ENCODE peak calls at places on chromosomes 11 and 22, in four cellular contexts. I is effector memory CD4-positive, alpha-beta T cell; Y is fibroblast of mammary gland; P is HuH-7.5. C is an unnamed sample.

GRCh38 chr22:29275819-29276565 is 7.9 kb downstream of the EWSR1 start:
- DNase-seq in Y (no peak), P (no peak), I (no peak), C (no peak)

GRCh38 chr22:24324137-24324536 is 53.5 kb downstream of the SPECC1L start:
- DNase-seq in Y (no peak), P (no peak), I (no peak), C (no peak)

GRCh38 chr11:26726960-26727359 is 5.1 kb upstream of the SLC5A12 start:
- DNase-seq in Y (no peak), I (no peak), P (no peak), C (no peak)

GRCh38 chr22:20079745-20080444 is at the start of gene DGCR8:
- DNase-seq in Y (peak), P (peak), I (peak), C (peak)

GRCh38 chr22:33869946-33870345 is 50.3 kb downstream of the LARGE1 start:
- DNase-seq in P (no peak), Y (peak), I (no peak), C (no peak)

GRCh38 chr11:75814369-75814685 is 683 bp upstream of the UVRAG start:
- DNase-seq in I (no peak), P (no peak), Y (no peak), C (no peak)

GRCh38 chr11:7281083-7281482 is 29.4 kb downstream of the SYT9 start:
- DNase-seq in I (no peak), P (no peak), Y (no peak), C (no peak)

GRCh38 chr11:88087281-88087680 is 88.0 kb downstream of the RAB38 start:
- DNase-seq in P (no peak), I (no peak), Y (no peak), C (no peak)

GRCh38 chr11:81237139-81237538 is 1496.5 kb downstream of the FAM181B start:
- DNase-seq in Y (peak), I (no peak), P (no peak), C (no peak)

GRCh38 chr11:57318178-57318577 is 6.6 kb downstream of the TNKS1BP1 start:
- DNase-seq in Y (peak), P (no peak), I (no peak), C (no peak)

GRCh38 chr11:31437742-31438435 is 68.2 kb downstream of the DNAJC24 start:
- DNase-seq in P (no peak), Y (peak), I (no peak), C (no peak)

GRCh38 chr22:44815099-44816070 is 63.0 kb downstream of the ARHGAP8 start:
- DNase-seq in I (no peak), Y (no peak), P (no peak), C (no peak)

GRCh38 chr22:23850136-23850611 is 7.5 kb upstream of the SLC2A11 start:
- DNase-seq in Y (no peak), P (peak), I (no peak), C (no peak)

GRCh38 chr11:102683277-102683676 is 22.3 kb downstream of the MMP27 start:
- DNase-seq in Y (no peak), I (no peak), P (no peak), C (no peak)

GRCh38 chr11:3609416-3610265 is 32.2 kb downstream of the ART5 start:
- DNase-seq in P (no peak), Y (peak), I (no peak), C (no peak)

GRCh38 chr11:102115557-102115956 is 5.3 kb downstream of the YAP1 start:
- DNase-seq in Y (peak), P (peak), I (no peak), C (no peak)

GRCh38 chr22:44702479-44703219 is 645 bp downstream of the PRR5 start:
- DNase-seq in Y (no peak), P (no peak), I (no peak), C (no peak)

GRCh38 chr11:36376888-36377758 is 81.0 kb downstream of the PRR5L start:
- DNase-seq in Y (peak), I (peak), P (no peak), C (peak)

GRCh38 chr11:31233425-31233824 is 136.1 kb downstream of the DCDC1 start:
- DNase-seq in P (no peak), Y (peak), I (no peak), C (no peak)

GRCh38 chr22:24068377-24068680 is 57.2 kb downstream of the CABIN1 start:
- DNase-seq in P (no peak), I (no peak), Y (no peak), C (no peak)